ENCODE peak calls at places on chromosomes 13 and 19, in ten cellular contexts. Q, Z, O, N, V, B, A, T, S and G are unnamed samples.

GRCh38 chr19:40379446-40380198 is 10.4 kb downstream of the HIPK4 start:
- DNase-seq in T (no peak), Q (no peak), S (no peak), Z (no peak), B (no peak), N (no peak), O (no peak), V (no peak), A (no peak), G (no peak)

GRCh38 chr19:44588753-44589112 is 24.6 kb upstream of the IGSF23 start:
- DNase-seq in S (no peak), Z (no peak), O (no peak), A (no peak), T (peak), V (peak), B (no peak), N (no peak), Q (no peak), G (no peak)

GRCh38 chr13:108113407-108113806 is 101.9 kb downstream of the LIG4 start:
- DNase-seq in Q (no peak), V (no peak), N (no peak), B (no peak), Z (no peak), T (no peak), S (peak), A (no peak), O (no peak), G (no peak)

GRCh38 chr19:39390460-39390758 is 497 bp downstream of the PAF1 start:
- DNase-seq in A (no peak), N (no peak), V (peak), B (no peak), Q (no peak), O (no peak), T (no peak), S (peak), Z (no peak), G (no peak)

GRCh38 chr13:106683179-106683578 is 115.2 kb upstream of the ARGLU1 start:
- DNase-seq in O (no peak), T (no peak), Q (no peak), Z (no peak), N (no peak), V (no peak), S (no peak), B (no peak), A (no peak), G (no peak)

GRCh38 chr19:19426216-19426615 is 20.7 kb downstream of the GATAD2A start:
- DNase-seq in V (no peak), N (no peak), O (no peak), Q (no peak), S (no peak), A (no peak), B (no peak), T (no peak), Z (no peak), G (no peak)

GRCh38 chr19:48480476-48481190 is 11.5 kb downstream of the CYTH2 start:
- DNase-seq in Z (no peak), V (no peak), O (no peak), A (peak), Q (peak), T (no peak), S (no peak), B (peak), N (no peak), G (no peak)

GRCh38 chr19:46537136-46538097 is 41.8 kb upstream of the PNMA8B start:
- DNase-seq in Q (no peak), B (peak), A (peak), O (peak), N (no peak), T (no peak), S (no peak), Z (peak), V (no peak), G (peak)

GRCh38 chr19:49400034-49400433 is 12.0 kb downstream of the KASH5 start:
- DNase-seq in B (no peak), Q (no peak), Z (no peak), N (no peak), T (no peak), O (peak), V (no peak), S (no peak), A (no peak), G (no peak)

GRCh38 chr19:13784731-13785452 is 10.4 kb upstream of the ZSWIM4 start:
- DNase-seq in N (peak), A (peak), B (peak), O (peak), T (no peak), S (peak), V (peak), Z (peak), Q (peak), G (no peak)

GRCh38 chr13:100210966-100211710 is 122.2 kb downstream of the PCCA start:
- DNase-seq in A (peak), Z (no peak), B (no peak), V (no peak), O (peak), T (no peak), Q (peak), S (no peak), N (no peak), G (no peak)

GRCh38 chr19:33064778-33065550 is at the start of gene RHPN2:
- DNase-seq in Q (peak), T (no peak), S (peak), O (peak), N (peak), A (peak), V (peak), B (peak), Z (peak), G (peak)

GRCh38 chr19:34362679-34363069 is 2.3 kb upstream of the GPI start:
- DNase-seq in Z (no peak), V (no peak), N (no peak), Q (no peak), S (no peak), T (no peak), B (no peak), O (no peak), A (no peak), G (no peak)

GRCh38 chr19:37095859-37096258 is 17.6 kb downstream of the ZNF420 start:
- DNase-seq in A (peak), O (no peak), Z (no peak), B (no peak), N (no peak), S (no peak), Q (no peak), T (no peak), V (no peak), G (no peak)

GRCh38 chr19:8105471-8105870 is 43.9 kb downstream of the FBN3 start:
- DNase-seq in B (no peak), O (no peak), A (no peak), Q (no peak), N (no peak), T (no peak), V (no peak), S (no peak), Z (no peak), G (no peak)

GRCh38 chr19:19711934-19712828 is 20.7 kb downstream of the ZNF14 start:
- DNase-seq in S (no peak), Q (peak), O (no peak), A (no peak), T (no peak), B (no peak), V (no peak), Z (no peak), N (no peak), G (no peak)

GRCh38 chr19:43765109-43765876 is 10.5 kb upstream of the SMG9 start:
- DNase-seq in V (peak), S (peak), N (peak), B (peak), Q (peak), O (peak), Z (no peak), T (no peak), A (peak), G (peak)

GRCh38 chr19:35117791-35118190 is 2.2 kb downstream of the FXYD3 start:
- DNase-seq in T (no peak), B (no peak), V (no peak), S (no peak), O (no peak), Z (no peak), N (no peak), Q (no peak), A (no peak), G (no peak)

GRCh38 chr19:49971991-49972401 is 11.0 kb upstream of the SIGLEC11 start:
- DNase-seq in V (no peak), O (no peak), Q (no peak), B (no peak), Z (no peak), T (no peak), N (no peak), A (no peak), S (no peak), G (no peak)

GRCh38 chr19:28289294-28290063 is 923.5 kb downstream of the UQCRFS1 start:
- DNase-seq in V (no peak), N (no peak), A (peak), Z (no peak), Q (peak), O (no peak), S (no peak), B (no peak), T (peak), G (no peak)

GRCh38 chr19:48713041-48713863 is 6.3 kb downstream of the MAMSTR start:
- DNase-seq in A (peak), N (no peak), O (peak), Z (peak), B (no peak), Q (no peak), S (no peak), V (no peak), T (no peak), G (no peak)

GRCh38 chr19:19372656-19373416 is 32.6 kb upstream of the GATAD2A start:
- DNase-seq in V (peak), A (peak), Z (no peak), O (peak), N (peak), Q (peak), T (no peak), S (peak), B (no peak), G (peak)

GRCh38 chr13:31930490-31930889 is 101.1 kb upstream of the FRY start:
- DNase-seq in N (no peak), B (no peak), A (no peak), Q (no peak), O (no peak), S (no peak), T (no peak), Z (no peak), V (no peak), G (no peak)

GRCh38 chr19:1094978-1095701 is at the start of gene POLR2E:
- DNase-seq in S (peak), B (peak), Q (peak), Z (peak), O (peak), V (peak), N (peak), A (peak), T (peak), G (peak)

GRCh38 chr13:104779311-104779710 is 1713.1 kb upstream of the SLC10A2 start:
- DNase-seq in V (no peak), S (peak), N (no peak), Z (peak), O (peak), B (no peak), A (peak), Q (peak), T (no peak), G (no peak)

GRCh38 chr13:88704600-88705275 is 1033.6 kb downstream of the SLITRK5 start:
- DNase-seq in A (no peak), T (no peak), S (no peak), Z (no peak), N (no peak), O (no peak), V (no peak), B (no peak), Q (no peak), G (no peak)

GRCh38 chr13:111383591-111384440 is 63.4 kb downstream of the TEX29 start:
- DNase-seq in A (no peak), V (no peak), T (no peak), O (no peak), Z (no peak), Q (no peak), N (no peak), S (no peak), B (peak), G (no peak)

GRCh38 chr13:75480691-75481175 is 1.2 kb downstream of the TBC1D4 start:
- DNase-seq in V (peak), O (peak), Z (peak), A (peak), N (peak), S (peak), Q (peak), T (no peak), B (no peak), G (peak)

GRCh38 chr13:40692946-40693345 is 26.5 kb upstream of the FOXO1 start:
- DNase-seq in N (no peak), A (peak), O (no peak), T (no peak), Z (no peak), V (no peak), Q (no peak), B (no peak), S (no peak), G (no peak)

GRCh38 chr19:33574824-33575223 is 46.9 kb upstream of the CHST8 start:
- DNase-seq in Z (no peak), O (no peak), S (no peak), A (no peak), N (no peak), Q (no peak), B (no peak), T (no peak), V (no peak), G (no peak)

GRCh38 chr19:1247747-1248453 is 483 bp upstream of the MIDN start:
- DNase-seq in O (peak), Q (peak), N (peak), V (no peak), Z (peak), T (no peak), S (no peak), A (peak), B (peak), G (no peak)

GRCh38 chr13:99087954-99088491 is 110.2 kb upstream of the DOCK9 start:
- DNase-seq in T (no peak), A (no peak), S (no peak), Z (peak), Q (no peak), N (no peak), O (no peak), B (peak), V (no peak), G (no peak)

GRCh38 chr19:31272707-31273106 is 76.5 kb downstream of the TSHZ3 start:
- DNase-seq in S (no peak), Q (no peak), O (no peak), Z (no peak), N (no peak), B (no peak), A (no peak), V (no peak), T (no peak), G (no peak)

GRCh38 chr19:15323496-15324235 is 8.7 kb downstream of the BRD4 start:
- DNase-seq in B (no peak), A (peak), O (peak), T (no peak), V (no peak), Q (peak), Z (no peak), N (no peak), S (peak), G (no peak)

GRCh38 chr19:1416014-1416841 is 8.8 kb downstream of the DAZAP1 start:
- DNase-seq in Q (peak), N (no peak), A (peak), S (no peak), Z (no peak), T (no peak), O (peak), B (no peak), V (no peak), G (no peak)

DNA sequence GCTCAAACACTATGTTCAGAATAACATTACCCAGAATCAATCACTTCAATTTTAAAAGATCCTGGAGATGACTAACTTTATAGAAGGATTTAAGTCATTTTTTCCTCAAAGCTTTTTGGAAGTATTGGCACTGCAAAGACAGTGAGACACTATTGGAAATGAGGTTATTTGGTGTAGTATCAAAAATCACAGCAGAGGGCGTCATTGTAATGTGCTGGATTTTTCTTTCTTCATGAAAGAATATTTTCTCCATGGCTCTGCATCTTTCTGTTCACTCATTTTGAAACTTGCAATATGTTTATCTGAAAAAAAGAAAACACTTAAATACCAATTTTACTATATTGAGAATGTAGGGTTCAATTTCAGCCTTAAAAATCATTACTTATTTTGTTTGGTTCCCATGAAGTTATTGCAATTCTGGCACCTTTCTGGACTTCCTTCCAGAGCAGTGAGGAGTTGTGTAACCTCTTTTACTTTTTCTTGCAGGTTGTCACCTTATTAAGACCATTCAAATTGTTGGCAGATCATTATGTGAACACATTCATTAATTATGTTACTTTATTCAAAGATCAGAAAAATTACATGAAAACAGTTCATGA is 3.7 kb upstream of the CSNK1A1L start:
- DNase-seq in O (peak), T (no peak), Z (no peak), Q (peak), S (peak), V (no peak), A (peak), N (no peak), B (no peak), G (peak)
- TF ChIP-seq CTCF in O (peak), T (peak), Z (peak), Q (peak), S (peak), V (peak), A (peak), N (peak), B (peak), G (peak)

DNA sequence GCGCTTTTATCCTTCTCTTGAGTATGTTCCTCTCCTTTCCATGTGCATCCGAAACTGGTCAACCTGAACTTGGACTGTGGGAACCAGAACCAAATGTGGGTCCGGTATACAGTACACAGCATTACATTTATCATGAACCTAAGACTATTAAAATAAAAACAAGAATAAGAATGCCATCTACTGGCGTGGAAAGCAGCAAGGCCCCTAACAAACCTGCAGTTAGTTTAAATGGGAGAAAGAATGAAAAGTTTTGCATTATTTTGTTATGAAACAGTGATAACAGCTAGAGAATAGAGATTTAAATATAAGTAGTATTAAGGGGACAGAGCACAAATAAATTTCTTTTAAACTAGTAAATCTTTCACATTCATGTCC is 159.5 kb downstream of the RBM26 start:
- DNase-seq in T (no peak), N (no peak), O (no peak), Z (no peak), B (no peak), A (no peak), S (no peak), Q (no peak), V (no peak), G (peak)
- TF ChIP-seq CTCF in T (peak), N (peak), O (no peak), Z (no peak), B (no peak), A (no peak), S (no peak), Q (no peak), V (no peak), G (peak)

DNA sequence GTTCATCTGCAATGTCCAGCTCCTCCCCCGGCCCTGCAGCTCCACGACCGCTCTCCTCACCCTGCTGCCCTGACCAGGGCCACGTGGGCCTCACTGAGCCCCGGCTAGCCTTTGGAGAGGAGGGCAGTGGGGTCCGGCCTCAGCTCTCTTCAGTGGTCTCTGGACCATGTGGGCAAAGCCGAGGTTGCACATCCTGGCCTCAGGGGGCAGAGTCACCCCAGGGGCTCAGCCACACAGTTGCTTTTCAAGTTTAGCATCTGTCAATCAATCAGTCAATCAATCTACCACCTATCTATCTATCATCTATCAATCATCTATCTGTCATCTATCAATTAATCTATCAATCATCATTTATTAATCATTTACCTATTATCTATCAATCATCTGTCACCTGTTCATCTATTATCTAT is 3.0 kb upstream of the DIRAS1 start:
- DNase-seq in Q (no peak), N (no peak), A (no peak), T (no peak), Z (peak), O (no peak), B (no peak), V (no peak), S (no peak), G (no peak)
- TF ChIP-seq CTCF in Q (peak), N (peak), A (peak), T (peak), Z (no peak), O (no peak), B (no peak), V (peak), S (no peak), G (no peak)

DNA sequence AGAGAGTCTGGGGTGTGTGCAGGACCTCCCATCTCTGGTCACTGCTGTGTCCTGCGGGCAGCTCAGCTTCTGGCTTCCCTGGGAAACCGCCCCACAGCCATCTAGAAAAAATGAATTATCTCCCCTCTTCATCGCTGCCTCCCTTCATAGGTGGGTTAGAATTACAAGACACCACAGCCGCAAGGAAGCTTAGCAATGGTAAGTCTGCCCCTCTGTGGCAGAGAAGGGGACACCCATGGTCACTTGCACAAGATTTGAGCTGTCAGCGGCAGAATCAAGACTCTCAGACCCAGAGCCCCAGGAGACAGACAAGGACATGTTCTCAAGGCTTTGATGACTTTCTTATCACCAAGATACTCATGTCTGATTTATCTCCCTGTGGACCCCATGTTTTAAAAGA is 110.8 kb upstream of the PABPC3 start:
- DNase-seq in Q (no peak), N (no peak), O (no peak), T (no peak), V (no peak), S (no peak), B (no peak), A (no peak), Z (no peak), G (no peak)
- TF ChIP-seq CTCF in Q (no peak), N (peak), O (no peak), T (peak), V (peak), S (no peak), B (no peak), A (no peak), Z (peak), G (no peak)

GRCh38 chr19:5863030-5863665 is 7.2 kb downstream of the FUT5 start:
- DNase-seq in O (no peak), B (no peak), S (no peak), Z (no peak), V (no peak), T (no peak), Q (no peak), N (no peak), A (no peak), G (no peak)

GRCh38 chr19:5865772-5866171 is 4.6 kb downstream of the FUT5 start:
- DNase-seq in S (no peak), A (no peak), V (no peak), O (no peak), Q (no peak), B (no peak), N (no peak), T (no peak), Z (no peak), G (no peak)

GRCh38 chr19:5864013-5864720 is 6.2 kb downstream of the FUT5 start:
- DNase-seq in Z (no peak), Q (no peak), O (no peak), A (no peak), T (no peak), V (no peak), B (no peak), N (no peak), S (no peak), G (no peak)

GRCh38 chr19:5867201-5868136 is 2.9 kb downstream of the FUT5 start:
- DNase-seq in Z (no peak), Q (no peak), O (no peak), S (no peak), T (no peak), A (no peak), N (no peak), V (no peak), B (no peak), G (no peak)

GRCh38 chr19:5864725-5865486 is 5.4 kb downstream of the FUT5 start:
- DNase-seq in O (no peak), V (no peak), B (no peak), Q (no peak), A (no peak), N (no peak), S (no peak), Z (no peak), T (no peak), G (no peak)
- TF ChIP-seq CTCF in O (peak), V (peak), B (no peak), Q (peak), A (peak), N (no peak), S (no peak), Z (no peak), T (peak), G (no peak)

GRCh38 chr13:113149711-113150544 is 8.5 kb upstream of the PROZ start:
- DNase-seq in N (no peak), V (no peak), B (no peak), T (no peak), O (no peak), S (no peak), Q (no peak), Z (no peak), A (no peak), G (no peak)
- TF ChIP-seq CTCF in N (no peak), V (no peak), B (no peak), T (no peak), O (no peak), S (no peak), Q (no peak), Z (no peak), A (no peak), G (no peak)